ENCODE peak calls at places on chromosomes 1 and 21, in five cellular contexts. W, F, E, A and R are unnamed samples. For H3K4me1, the result is how much of the 10 kb centered on the place peaks cover.

GRCh38 chr1:107076846-107077245 is 20.4 kb downstream of the PRMT6 start:
- DNase-seq in W (peak), F (no peak), E (no peak), A (no peak), R (peak)

GRCh38 chr1:29833596-29833995 is 597.3 kb downstream of the PTPRU start:
- DNase-seq in W (no peak), F (peak), E (peak), A (no peak), R (no peak)

GRCh38 chr1:228236744-228237143 is 28.9 kb downstream of the OBSCN start:
- DNase-seq in W (peak), F (peak), E (peak), A (peak), R (peak)

GRCh38 chr1:149936076-149936991 is at the start of gene MTMR11:
- DNase-seq in W (peak), F (peak), E (peak), A (no peak), R (no peak)

GRCh38 chr1:153958111-153958960 is at the start of gene CRTC2:
- DNase-seq in W (peak), F (peak), E (peak), A (peak), R (peak)

GRCh38 chr1:230752407-230752806 is 5.2 kb downstream of the CAPN9 start:
- DNase-seq in W (no peak), F (no peak), E (no peak), A (no peak), R (no peak)

GRCh38 chr1:22527122-22527521 is 36.2 kb upstream of the EPHA8 start:
- DNase-seq in W (peak), F (no peak), E (no peak), A (no peak), R (peak)

GRCh38 chr1:89965203-89965900 is 29.6 kb upstream of the ZNF326 start:
- DNase-seq in W (no peak), F (no peak), E (peak), A (peak), R (no peak)

GRCh38 chr21:39956586-39956985 is 89.3 kb downstream of the PCP4 start:
- DNase-seq in W (no peak), F (no peak), E (no peak), A (no peak), R (no peak)

GRCh38 chr1:83693409-83694126 is 305.4 kb downstream of the TTLL7 start:
- DNase-seq in W (peak), F (peak), E (peak), A (peak), R (peak)

GRCh38 chr1:234956821-234957329 is 171.8 kb downstream of the TOMM20 start:
- DNase-seq in W (no peak), F (no peak), E (no peak), A (no peak), R (no peak)

GRCh38 chr1:92536593-92537332 is 50.0 kb upstream of the GFI1 start:
- DNase-seq in W (peak), F (peak), E (no peak), A (peak), R (peak)

GRCh38 chr1:201554789-201555592 is 16.1 kb downstream of the NAV1 start:
- DNase-seq in W (no peak), F (no peak), E (no peak), A (no peak), R (no peak)

GRCh38 chr1:108570128-108570527 is 10.2 kb downstream of the EEIG2 start:
- DNase-seq in W (no peak), F (no peak), E (peak), A (no peak), R (no peak)

GRCh38 chr1:60589916-60590315 is 492.4 kb upstream of the NFIA start:
- DNase-seq in W (peak), F (peak), E (peak), A (peak), R (no peak)

GRCh38 chr1:57615956-57616355 is 192.1 kb upstream of the DAB1 start:
- DNase-seq in W (no peak), F (no peak), E (no peak), A (peak), R (no peak)

GRCh38 chr21:34020005-34020847 is 53.2 kb upstream of the MRPS6 start:
- DNase-seq in W (peak), F (no peak), E (peak), A (no peak), R (peak)

GRCh38 chr1:148318123-148318899 is 164.8 kb downstream of the PPIAL4G start:
- DNase-seq in W (peak), F (no peak), E (no peak), A (no peak), R (no peak)

GRCh38 chr1:6440198-6441126 is 15.9 kb downstream of the ESPN start:
- DNase-seq in W (peak), F (peak), E (peak), A (no peak), R (peak)

GRCh38 chr1:116989851-116990250 is 11.7 kb upstream of the CD101 start:
- DNase-seq in W (no peak), F (no peak), E (no peak), A (no peak), R (no peak)

GRCh38 chr1:168365719-168366474 is 85.2 kb downstream of the TBX19 start:
- DNase-seq in W (no peak), F (peak), E (no peak), A (no peak), R (no peak)

DNA sequence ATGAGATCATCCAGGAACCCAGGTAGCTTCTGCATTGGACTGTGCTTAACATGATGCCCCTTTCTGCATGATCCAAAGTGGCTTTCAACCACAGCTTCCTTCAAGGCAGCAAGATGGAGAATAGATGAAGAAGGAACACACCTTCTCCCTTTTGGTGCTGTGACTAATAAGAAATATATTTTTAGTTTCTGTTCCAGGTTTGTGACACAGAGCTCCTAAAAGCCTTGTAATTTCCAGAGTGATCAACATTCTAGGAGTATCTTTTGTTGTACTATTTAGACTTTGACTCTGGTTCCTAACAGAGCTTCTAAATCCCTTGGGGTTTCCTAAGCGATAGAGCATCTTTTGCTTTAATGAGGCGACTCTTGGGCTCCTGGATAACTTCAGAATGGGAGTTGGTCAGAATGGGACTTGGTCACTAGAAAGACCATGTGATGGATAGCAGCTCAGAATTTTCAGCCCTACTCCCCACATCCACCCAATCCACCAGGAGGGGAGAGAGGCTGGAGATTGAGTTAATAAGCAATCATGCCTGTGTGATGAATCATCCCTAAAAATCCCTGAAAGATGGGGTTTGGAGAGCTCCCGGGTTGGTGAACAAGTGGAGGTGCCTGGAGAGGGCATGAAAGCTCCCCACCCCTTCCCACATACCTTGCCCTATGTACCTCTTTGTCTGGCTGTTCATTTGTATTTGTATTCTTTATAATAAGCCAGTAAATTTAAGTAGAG is 134.8 kb downstream of the FGGY start:
- DNase-seq in W (peak), F (no peak), E (no peak), A (no peak), R (no peak)
- H3K4me1 ChIP-seq in W (under half), F (under half), E (under half), A (under half), R (under half)

DNA sequence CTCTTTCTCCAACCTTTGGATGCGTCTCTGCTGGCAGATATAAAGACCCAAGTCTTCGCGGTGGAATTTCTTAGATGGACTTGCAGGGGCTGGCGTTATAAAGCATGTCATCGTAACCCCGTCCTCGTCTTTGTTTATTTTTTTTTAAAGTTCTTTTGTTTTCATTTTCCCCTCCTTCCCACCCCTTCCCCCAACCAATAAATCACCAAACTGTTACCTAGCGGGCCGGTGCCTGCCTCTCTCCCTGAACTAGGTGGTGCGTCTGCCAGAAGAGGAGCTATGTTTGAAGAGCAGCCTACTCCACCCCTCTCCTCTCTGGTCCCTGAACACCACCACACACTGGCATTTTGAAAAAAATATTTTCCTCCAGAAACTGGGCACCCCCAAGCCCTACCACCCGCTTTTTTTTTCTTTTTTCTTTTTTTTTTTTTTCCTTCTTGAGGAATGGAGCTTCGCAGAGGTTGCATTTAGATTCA is at the start of gene CACNA1E:
- DNase-seq in W (no peak), F (no peak), E (no peak), A (no peak), R (no peak)
- TF ChIP-seq EZH2 in W (no peak), F (peak), E (peak), A (no peak), R (peak)

GRCh38 chr1:161200421-161200991 is 1.7 kb upstream of the ADAMTS4 start:
- DNase-seq in W (no peak), F (no peak), E (no peak), A (peak), R (no peak)

GRCh38 chr1:161198877-161199431 is at the start of gene ADAMTS4:
- DNase-seq in W (peak), F (peak), E (peak), A (peak), R (peak)

GRCh38 chr1:161200992-161201827 is 957 bp upstream of the NDUFS2 start:
- DNase-seq in W (no peak), F (no peak), E (no peak), A (peak), R (no peak)

GRCh38 chr1:161199506-161200119 is 759 bp upstream of the ADAMTS4 start:
- DNase-seq in W (no peak), F (no peak), E (peak), A (peak), R (no peak)

GRCh38 chr1:161201828-161202712 is at the start of gene NDUFS2:
- DNase-seq in W (peak), F (peak), E (peak), A (peak), R (peak)
- H3K4me1 ChIP-seq in W (under half), F (under half), E (under half), A (half or more), R (under half)

GRCh38 chr1:35571263-35571662 is 1.9 kb upstream of the TFAP2E start:
- DNase-seq in W (no peak), F (no peak), E (no peak), A (no peak), R (no peak)

GRCh38 chr1:35573776-35574654 is 901 bp downstream of the TFAP2E start:
- DNase-seq in W (no peak), F (no peak), E (no peak), A (no peak), R (no peak)

GRCh38 chr1:35572296-35572695 is 818 bp upstream of the TFAP2E start:
- DNase-seq in W (no peak), F (no peak), E (no peak), A (no peak), R (no peak)

GRCh38 chr1:35574655-35575400 is 1.7 kb downstream of the TFAP2E start:
- DNase-seq in W (no peak), F (no peak), E (no peak), A (no peak), R (no peak)

DNA sequence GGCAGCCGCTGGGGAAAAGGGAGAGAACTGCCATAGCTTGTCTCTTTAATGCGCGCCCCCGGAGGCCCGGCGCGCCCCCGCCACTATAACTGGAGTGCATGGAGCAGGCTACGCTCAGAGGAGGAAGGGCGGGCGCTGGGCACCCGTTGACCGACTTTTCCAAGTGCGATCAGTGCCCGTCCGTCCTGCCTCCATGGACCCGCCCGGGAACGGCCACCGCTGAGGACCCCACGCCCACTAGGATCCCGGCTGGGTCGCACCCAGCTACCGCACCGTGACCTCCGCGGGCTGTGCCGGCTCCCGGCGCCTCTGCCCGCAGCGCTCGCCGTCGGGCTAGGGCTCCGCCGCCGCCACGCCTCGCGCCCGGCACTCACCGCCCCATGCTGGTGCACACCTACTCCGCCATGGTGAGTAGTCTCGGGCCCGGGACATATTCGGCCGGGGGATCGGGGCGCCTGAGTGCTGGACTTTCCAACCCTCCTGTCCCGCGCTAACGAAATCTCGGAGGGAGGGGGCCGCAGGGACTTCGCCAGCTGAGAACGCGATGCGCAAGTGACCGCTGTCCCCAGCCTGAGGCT is at the start of gene TFAP2E:
- DNase-seq in W (no peak), F (no peak), E (peak), A (peak), R (no peak)
- TF ChIP-seq EZH2 in W (peak), F (peak), E (no peak), A (no peak), R (peak)

GRCh38 chr1:218867941-218868656 is 305.6 kb upstream of the LYPLAL1 start:
- DNase-seq in W (peak), F (no peak), E (no peak), A (no peak), R (peak)

GRCh38 chr1:218866507-218866906 is 307.2 kb upstream of the LYPLAL1 start:
- DNase-seq in W (no peak), F (no peak), E (no peak), A (no peak), R (no peak)

GRCh38 chr1:218872928-218873327 is 300.8 kb upstream of the LYPLAL1 start:
- DNase-seq in W (no peak), F (no peak), E (no peak), A (no peak), R (no peak)

GRCh38 chr1:218872026-218872425 is 301.7 kb upstream of the LYPLAL1 start:
- DNase-seq in W (no peak), F (no peak), E (no peak), A (no peak), R (no peak)

DNA sequence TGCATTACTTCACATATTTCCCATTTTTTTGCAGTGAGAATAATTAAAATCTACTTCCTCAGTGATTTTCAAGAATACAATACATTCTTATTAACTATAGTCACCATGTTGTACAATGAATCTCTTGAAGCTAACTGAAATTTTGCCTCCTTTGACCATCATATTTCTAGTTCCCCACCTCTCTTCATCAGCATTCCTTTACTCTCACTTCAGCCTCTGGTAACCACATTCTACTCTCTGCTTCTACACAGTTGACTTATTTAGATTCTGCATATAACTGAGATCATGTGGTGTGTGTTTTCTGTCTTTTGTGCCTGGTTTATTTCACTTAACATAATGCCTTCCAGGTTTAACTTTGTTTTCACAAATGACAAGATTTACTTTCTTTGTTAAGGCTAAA is 304.4 kb upstream of the LYPLAL1 start:
- DNase-seq in W (peak), F (no peak), E (no peak), A (no peak), R (peak)
- H3K4me1 ChIP-seq in W (under half), F (under half), E (under half), A (under half), R (under half)

GRCh38 chr1:32099426-32099825 is 8.4 kb upstream of the KPNA6 start:
- DNase-seq in W (no peak), F (no peak), E (no peak), A (no peak), R (no peak)
- TF ChIP-seq EZH2 in W (no peak), F (no peak), E (no peak), A (no peak), R (no peak)